ENCODE peak calls at places on chromosomes 2 and 18, in five cellular contexts. F is DMS53, A is HEK293T, B is NCI-H774, U is stomach. Y is an unnamed sample.

GRCh38 chr2:60553496-60553991 is at the start of gene BCL11A:
- DNase-seq in F (peak; percentile 94), B (peak; percentile 74), A (peak; percentile 25), U (peak; percentile 54), Y (peak; percentile 92)

GRCh38 chr2:157320409-157320808 is 5.2 kb downstream of the ERMN start:
- DNase-seq in U (no peak), A (no peak), B (no peak), F (no peak), Y (no peak)

GRCh38 chr18:78805840-78806239 is 173.8 kb upstream of the SALL3 start:
- DNase-seq in B (no peak), U (no peak), A (no peak), F (no peak), Y (no peak)

GRCh38 chr2:127173073-127173472 is 47.0 kb downstream of the CYP27C1 start:
- DNase-seq in B (no peak), U (no peak), A (no peak), F (no peak), Y (no peak)

GRCh38 chr2:28366496-28367282 is 26.0 kb upstream of the FOSL2 start:
- DNase-seq in A (no peak), F (no peak), B (no peak), U (peak; percentile 83), Y (no peak)

GRCh38 chr2:162067596-162067995 is 6.4 kb downstream of the DPP4 start:
- DNase-seq in B (no peak), U (no peak), F (peak; percentile 43), A (no peak), Y (no peak)

GRCh38 chr2:127191331-127192219 is 28.5 kb downstream of the CYP27C1 start:
- DNase-seq in F (no peak), A (no peak), U (no peak), B (no peak), Y (no peak)

GRCh38 chr2:212832211-212833195 is 293.9 kb upstream of the ERBB4 start:
- DNase-seq in U (no peak), B (no peak), F (no peak), A (no peak), Y (no peak)

GRCh38 chr2:188050716-188051115 is 241.0 kb upstream of the GULP1 start:
- DNase-seq in A (no peak), F (no peak), B (no peak), U (no peak), Y (no peak)

GRCh38 chr2:18834341-18834740 is 245.0 kb upstream of the NT5C1B start:
- DNase-seq in F (no peak), B (no peak), A (no peak), U (no peak), Y (no peak)

GRCh38 chr2:226711606-226712296 is 87.9 kb downstream of the IRS1 start:
- DNase-seq in F (no peak), U (no peak), B (no peak), A (no peak), Y (no peak)

GRCh38 chr18:53193870-53194269 is 853.9 kb downstream of the DCC start:
- DNase-seq in U (no peak), B (no peak), F (no peak), A (no peak), Y (no peak)

GRCh38 chr2:17878222-17879136 is at the start of gene KCNS3:
- DNase-seq in B (peak; percentile 68), A (peak; percentile 75), U (peak; percentile 60), F (peak; percentile 83), Y (peak; percentile 56)

GRCh38 chr18:25935356-25935755 is 155.1 kb downstream of the SS18 start:
- DNase-seq in A (no peak), F (peak; percentile 2), B (no peak), U (no peak), Y (no peak)

GRCh38 chr2:63712748-63713147 is 124.0 kb downstream of the MDH1 start:
- DNase-seq in B (no peak), F (peak; percentile 30), A (no peak), U (no peak), Y (no peak)

GRCh38 chr2:48264632-48265031 is 265.3 kb upstream of the STON1 start:
- DNase-seq in U (no peak), B (no peak), F (no peak), A (no peak), Y (no peak)

GRCh38 chr2:196535742-196536141 is 103.8 kb upstream of the CCDC150 start:
- DNase-seq in A (no peak), B (no peak), U (no peak), F (peak; percentile 17), Y (no peak)

GRCh38 chr18:64333584-64333983 is 184.7 kb upstream of the LINC00305 start:
- DNase-seq in A (no peak), B (no peak), U (no peak), F (peak; percentile 29), Y (no peak)

GRCh38 chr2:152407204-152407721 is 72.3 kb downstream of the FMNL2 start:
- DNase-seq in A (peak; percentile 60), F (no peak), B (no peak), U (no peak), Y (no peak)

GRCh38 chr2:241966671-241967070 is 97.1 kb downstream of the RTP5 start:
- DNase-seq in U (no peak), B (no peak), F (no peak), A (no peak), Y (no peak)

GRCh38 chr2:172864182-172864581 is 128.5 kb downstream of the RAPGEF4 start:
- DNase-seq in U (peak; percentile 64), F (peak; percentile 57), A (peak; percentile 44), B (no peak), Y (peak; percentile 22)

Y was measured in HuH-7.